ENCODE peak calls at places on chromosomes 1 and 21, in four cellular contexts. One of them, this sample, is unnamed.
A peak's percentile ranks its signal among the peaks of the same experiment; 100 is the strongest.

GRCh38 chr1:228176461-228177182 is 11.0 kb downstream of the IBA57 start:
- DNase-seq in PC-9: no peak
- DNase-seq in left ventricle myocardium inferior: peak; percentile 61
- DNase-seq in IMR-90: no peak
- DNase-seq in this sample: no peak

GRCh38 chr1:215661033-215661432 is 93.9 kb downstream of the KCTD3 start:
- DNase-seq in PC-9: no peak
- DNase-seq in left ventricle myocardium inferior: no peak
- DNase-seq in IMR-90: no peak
- DNase-seq in this sample: no peak

GRCh38 chr1:206634365-206635079 is 814 bp upstream of the DYRK3 start:
- DNase-seq in IMR-90: peak; percentile 88
- DNase-seq in PC-9: peak; percentile 55
- DNase-seq in left ventricle myocardium inferior: peak; percentile 94
- DNase-seq in this sample: peak; percentile 70

GRCh38 chr1:17460265-17460664 is 20.8 kb upstream of the RCC2 start:
- DNase-seq in IMR-90: no peak
- DNase-seq in PC-9: peak; percentile 94
- DNase-seq in left ventricle myocardium inferior: no peak
- DNase-seq in this sample: no peak

GRCh38 chr1:34656706-34657105 is 98.1 kb upstream of the GJB5 start:
- DNase-seq in left ventricle myocardium inferior: no peak
- DNase-seq in PC-9: no peak
- DNase-seq in IMR-90: no peak
- DNase-seq in this sample: no peak

GRCh38 chr1:238061967-238062613 is 171.4 kb upstream of the ZP4 start:
- DNase-seq in left ventricle myocardium inferior: no peak
- DNase-seq in IMR-90: peak; percentile 29
- DNase-seq in PC-9: no peak
- DNase-seq in this sample: no peak

GRCh38 chr1:33288976-33289857 is 31.7 kb downstream of the A3GALT2 start:
- DNase-seq in left ventricle myocardium inferior: no peak
- DNase-seq in PC-9: no peak
- DNase-seq in IMR-90: no peak
- DNase-seq in this sample: no peak

GRCh38 chr1:96492236-96492635 is 229.3 kb upstream of the PTBP2 start:
- DNase-seq in PC-9: no peak
- DNase-seq in left ventricle myocardium inferior: no peak
- DNase-seq in IMR-90: peak; percentile 72
- DNase-seq in this sample: no peak

GRCh38 chr1:201591981-201592380 is 53.1 kb downstream of the NAV1 start:
- DNase-seq in PC-9: no peak
- DNase-seq in left ventricle myocardium inferior: no peak
- DNase-seq in IMR-90: no peak
- DNase-seq in this sample: no peak

GRCh38 chr1:236746785-236747184 is 48.3 kb upstream of the MTR start:
- DNase-seq in PC-9: no peak
- DNase-seq in IMR-90: no peak
- DNase-seq in left ventricle myocardium inferior: no peak
- DNase-seq in this sample: no peak

GRCh38 chr21:26798856-26799751 is 46.1 kb downstream of the ADAMTS1 start:
- DNase-seq in PC-9: no peak
- DNase-seq in left ventricle myocardium inferior: no peak
- DNase-seq in IMR-90: peak; percentile 81
- DNase-seq in this sample: no peak

GRCh38 chr21:46442938-46443337 is 15.8 kb upstream of the DIP2A start:
- DNase-seq in PC-9: no peak
- DNase-seq in left ventricle myocardium inferior: no peak
- DNase-seq in IMR-90: no peak
- DNase-seq in this sample: no peak

GRCh38 chr1:30856260-30856790 is 52.2 kb downstream of the SDC3 start:
- DNase-seq in left ventricle myocardium inferior: no peak
- DNase-seq in IMR-90: no peak
- DNase-seq in PC-9: no peak
- DNase-seq in this sample: no peak

GRCh38 chr1:150562384-150563339 is 13.5 kb downstream of the ADAMTSL4 start:
- DNase-seq in left ventricle myocardium inferior: no peak
- DNase-seq in IMR-90: no peak
- DNase-seq in PC-9: no peak
- DNase-seq in this sample: no peak

GRCh38 chr21:37367758-37368535 is 1.4 kb downstream of the DYRK1A start:
- DNase-seq in IMR-90: peak; percentile 35
- DNase-seq in PC-9: peak; percentile 54
- DNase-seq in left ventricle myocardium inferior: peak; percentile 56
- DNase-seq in this sample: no peak

GRCh38 chr1:222896630-222897526 is 82.0 kb downstream of the DISP1 start:
- DNase-seq in PC-9: no peak
- DNase-seq in left ventricle myocardium inferior: no peak
- DNase-seq in IMR-90: peak; percentile 53
- DNase-seq in this sample: no peak

GRCh38 chr1:94063379-94063778 is 57.6 kb downstream of the ABCA4 start:
- DNase-seq in PC-9: no peak
- DNase-seq in left ventricle myocardium inferior: peak; percentile 52
- DNase-seq in IMR-90: peak; percentile 67
- DNase-seq in this sample: peak; percentile 30

GRCh38 chr1:52927219-52928082 is at the start of gene SCP2:
- DNase-seq in IMR-90: peak; percentile 56
- DNase-seq in PC-9: no peak
- DNase-seq in left ventricle myocardium inferior: peak; percentile 88
- DNase-seq in this sample: peak; percentile 32

GRCh38 chr21:45918835-45919467 is 62.6 kb upstream of the COL6A1 start:
- DNase-seq in PC-9: no peak
- DNase-seq in left ventricle myocardium inferior: no peak
- DNase-seq in IMR-90: no peak
- DNase-seq in this sample: no peak

GRCh38 chr21:33011462-33011861 is 14.3 kb upstream of the OLIG2 start:
- DNase-seq in left ventricle myocardium inferior: no peak
- DNase-seq in PC-9: peak; percentile 47
- DNase-seq in IMR-90: peak; percentile 75
- DNase-seq in this sample: peak; percentile 16

GRCh38 chr1:212728606-212729005 is 29.0 kb upstream of the BATF3 start:
- DNase-seq in IMR-90: no peak
- DNase-seq in left ventricle myocardium inferior: no peak
- DNase-seq in PC-9: no peak
- DNase-seq in this sample: no peak

GRCh38 chr21:27192286-27192685 is 225.4 kb upstream of the ADAMTS5 start:
- DNase-seq in left ventricle myocardium inferior: no peak
- DNase-seq in IMR-90: no peak
- DNase-seq in PC-9: no peak
- DNase-seq in this sample: no peak

GRCh38 chr1:1331068-1331965 is at the start of gene TAS1R3:
- DNase-seq in left ventricle myocardium inferior: no peak
- DNase-seq in IMR-90: no peak
- DNase-seq in PC-9: peak; percentile 69
- DNase-seq in this sample: no peak

GRCh38 chr1:1333551-1334241 is 2.6 kb downstream of the TAS1R3 start:
- DNase-seq in IMR-90: no peak
- DNase-seq in PC-9: no peak
- DNase-seq in left ventricle myocardium inferior: no peak
- DNase-seq in this sample: no peak

GRCh38 chr1:1332774-1333480 is 1.8 kb downstream of the TAS1R3 start:
- DNase-seq in left ventricle myocardium inferior: no peak
- DNase-seq in PC-9: no peak
- DNase-seq in IMR-90: no peak
- DNase-seq in this sample: no peak

GRCh38 chr1:1330366-1331067 is 563 bp upstream of the TAS1R3 start:
- DNase-seq in left ventricle myocardium inferior: no peak
- DNase-seq in PC-9: no peak
- DNase-seq in IMR-90: no peak
- DNase-seq in this sample: no peak

DNA sequence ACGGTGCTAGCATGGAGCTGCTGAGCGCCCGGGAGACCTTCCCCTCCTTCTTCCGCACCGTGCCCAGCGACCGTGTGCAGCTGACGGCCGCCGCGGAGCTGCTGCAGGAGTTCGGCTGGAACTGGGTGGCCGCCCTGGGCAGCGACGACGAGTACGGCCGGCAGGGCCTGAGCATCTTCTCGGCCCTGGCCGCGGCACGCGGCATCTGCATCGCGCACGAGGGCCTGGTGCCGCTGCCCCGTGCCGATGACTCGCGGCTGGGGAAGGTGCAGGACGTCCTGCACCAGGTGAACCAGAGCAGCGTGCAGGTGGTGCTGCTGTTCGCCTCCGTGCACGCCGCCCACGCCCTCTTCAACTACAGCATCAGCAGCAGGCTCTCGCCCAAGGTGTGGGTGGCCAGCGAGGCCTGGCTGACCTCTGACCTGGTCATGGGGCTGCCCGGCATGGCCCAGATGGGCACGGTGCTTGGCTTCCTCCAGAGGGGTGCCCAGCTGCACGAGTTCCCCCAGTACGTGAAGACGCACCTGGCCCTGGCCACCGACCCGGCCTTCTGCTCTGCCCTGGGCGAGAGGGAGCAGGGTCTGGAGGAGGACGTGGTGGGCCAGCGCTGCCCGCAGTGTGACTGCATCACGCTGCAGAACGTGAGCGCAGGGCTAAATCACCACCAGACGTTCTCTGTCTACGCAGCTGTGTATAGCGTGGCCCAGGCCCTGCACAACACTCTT is 1.1 kb downstream of the TAS1R3 start:
- DNase-seq in PC-9: no peak
- DNase-seq in IMR-90: no peak
- DNase-seq in left ventricle myocardium inferior: no peak
- DNase-seq in this sample: no peak
- H3K4me3 ChIP-seq in PC-9: no peak overlapping the region
- H3K4me3 ChIP-seq in IMR-90: no peak overlapping the region
- H3K4me3 ChIP-seq in left ventricle myocardium inferior: no peak overlapping the region
- H3K4me3 ChIP-seq in this sample: no peak overlapping the region

GRCh38 chr1:19445417-19446342 is 39.7 kb downstream of the CAPZB start:
- DNase-seq in IMR-90: no peak
- DNase-seq in PC-9: peak; percentile 50
- DNase-seq in left ventricle myocardium inferior: peak; percentile 42
- DNase-seq in this sample: no peak
- TF ChIP-seq CTCF in IMR-90: peak; percentile 26
- TF ChIP-seq CTCF in PC-9: no peak
- TF ChIP-seq CTCF in left ventricle myocardium inferior: peak; percentile 43
- TF ChIP-seq CTCF in this sample: peak; percentile 49

GRCh38 chr1:84702143-84702542 is 11.9 kb upstream of the SSX2IP start:
- DNase-seq in left ventricle myocardium inferior: no peak
- DNase-seq in PC-9: no peak
- DNase-seq in IMR-90: no peak
- DNase-seq in this sample: no peak

GRCh38 chr1:84698718-84699117 is 8.5 kb upstream of the SSX2IP start:
- DNase-seq in IMR-90: peak; percentile 93
- DNase-seq in left ventricle myocardium inferior: no peak
- DNase-seq in PC-9: peak; percentile 75
- DNase-seq in this sample: peak; percentile 59

GRCh38 chr1:84700065-84700464 is 9.8 kb upstream of the SSX2IP start:
- DNase-seq in IMR-90: no peak
- DNase-seq in left ventricle myocardium inferior: no peak
- DNase-seq in PC-9: no peak
- DNase-seq in this sample: no peak

GRCh38 chr1:84701366-84701765 is 11.1 kb upstream of the SSX2IP start:
- DNase-seq in left ventricle myocardium inferior: no peak
- DNase-seq in PC-9: no peak
- DNase-seq in IMR-90: peak; percentile 34
- DNase-seq in this sample: no peak

GRCh38 chr1:84698151-84698651 is 7.9 kb upstream of the SSX2IP start:
- DNase-seq in PC-9: no peak
- DNase-seq in left ventricle myocardium inferior: no peak
- DNase-seq in IMR-90: peak; percentile 94
- DNase-seq in this sample: peak; percentile 75
- H3K27ac ChIP-seq in PC-9: peak overlapping the region; percentile 28
- H3K27ac ChIP-seq in left ventricle myocardium inferior: peak overlapping the region; percentile 59
- H3K27ac ChIP-seq in IMR-90: peak overlapping the region; percentile 86
- H3K27ac ChIP-seq in this sample: peak overlapping the region; percentile 94

GRCh38 chr1:8814870-8815269 is 2.6 kb downstream of the RERE start:
- DNase-seq in IMR-90: no peak
- DNase-seq in PC-9: no peak
- DNase-seq in left ventricle myocardium inferior: no peak
- DNase-seq in this sample: no peak
- H3K4me3 ChIP-seq in IMR-90: no peak overlapping the region
- H3K4me3 ChIP-seq in PC-9: no peak overlapping the region
- H3K4me3 ChIP-seq in left ventricle myocardium inferior: no peak overlapping the region
- H3K4me3 ChIP-seq in this sample: no peak overlapping the region

DNA sequence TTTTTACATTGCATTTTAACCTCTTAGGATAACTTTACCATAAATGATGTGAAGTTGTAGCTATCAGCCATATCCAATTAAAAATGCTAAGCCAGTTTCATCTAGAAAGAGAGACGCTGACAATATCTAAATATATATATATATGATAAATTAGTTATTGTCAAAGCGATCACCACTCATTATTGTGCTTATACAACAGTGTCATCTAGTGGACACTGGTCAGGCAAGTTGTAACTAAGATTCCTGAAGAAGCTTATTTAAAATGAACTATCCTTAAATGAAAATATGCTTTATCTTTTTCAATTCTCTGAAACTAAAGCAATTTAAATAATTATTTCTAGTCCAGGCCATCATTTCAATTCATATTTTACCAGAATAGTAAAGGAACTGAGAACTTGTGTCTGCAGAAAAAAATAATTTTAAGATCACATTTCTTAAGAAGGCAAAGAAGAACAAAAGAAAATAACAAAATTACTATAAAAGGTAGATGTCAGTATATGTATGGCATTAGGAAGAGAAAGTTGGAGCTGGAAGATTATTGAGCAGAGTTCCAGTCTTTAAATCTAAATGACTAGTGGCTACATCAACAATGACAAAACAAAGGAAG is 193.3 kb upstream of the SNX7 start:
- DNase-seq in PC-9: peak; percentile 59
- DNase-seq in IMR-90: peak; percentile 81
- DNase-seq in left ventricle myocardium inferior: no peak
- DNase-seq in this sample: peak; percentile 39
- TF ChIP-seq CTCF in PC-9: peak; percentile 98
- TF ChIP-seq CTCF in IMR-90: peak; percentile 96
- TF ChIP-seq CTCF in left ventricle myocardium inferior: peak; percentile 79
- TF ChIP-seq CTCF in this sample: peak; percentile 96

GRCh38 chr1:204314893-204315735 is 44.6 kb downstream of the PLEKHA6 start:
- DNase-seq in PC-9: no peak
- DNase-seq in IMR-90: no peak
- DNase-seq in left ventricle myocardium inferior: no peak
- DNase-seq in this sample: no peak

GRCh38 chr1:204317170-204317569 is 42.6 kb downstream of the PLEKHA6 start:
- DNase-seq in left ventricle myocardium inferior: no peak
- DNase-seq in PC-9: no peak
- DNase-seq in IMR-90: no peak
- DNase-seq in this sample: no peak

GRCh38 chr1:204314209-204314892 is 45.4 kb downstream of the PLEKHA6 start:
- DNase-seq in IMR-90: no peak
- DNase-seq in PC-9: no peak
- DNase-seq in left ventricle myocardium inferior: no peak
- DNase-seq in this sample: no peak

GRCh38 chr1:204316164-204316563 is 43.6 kb downstream of the PLEKHA6 start:
- DNase-seq in IMR-90: no peak
- DNase-seq in PC-9: no peak
- DNase-seq in left ventricle myocardium inferior: no peak
- DNase-seq in this sample: no peak

GRCh38 chr1:204313675-204314074 is 46.1 kb downstream of the PLEKHA6 start:
- DNase-seq in IMR-90: no peak
- DNase-seq in PC-9: no peak
- DNase-seq in left ventricle myocardium inferior: no peak
- DNase-seq in this sample: no peak
- H3K27ac ChIP-seq in IMR-90: no peak overlapping the region
- H3K27ac ChIP-seq in PC-9: no peak overlapping the region
- H3K27ac ChIP-seq in left ventricle myocardium inferior: no peak overlapping the region
- H3K27ac ChIP-seq in this sample: no peak overlapping the region

This sample was measured in AG04450.